ENCODE peak calls at places on chromosomes 12 and 14, in seven cellular contexts. A, I, H, N, E, W and M are unnamed samples. For H3K9me3, the result is how much of the 10 kb centered on the place peaks cover.

GRCh38 chr14:22039938-22040780 is 366.5 kb upstream of the OR4E1 start:
- DNase-seq in A (no peak), I (no peak), H (no peak), N (peak), E (peak), W (no peak), M (peak)

GRCh38 chr14:52960627-52961026 is 9.8 kb upstream of the FERMT2 start:
- DNase-seq in A (no peak), I (peak), H (no peak), N (no peak), E (peak), W (no peak), M (no peak)

GRCh38 chr12:102740157-102741032 is 176.6 kb downstream of the PAH start:
- DNase-seq in A (no peak), I (no peak), H (peak), N (no peak), E (peak), W (no peak), M (no peak)

GRCh38 chr12:41700940-41701339 is 443.7 kb downstream of the GXYLT1 start:
- DNase-seq in A (no peak), I (no peak), H (no peak), N (no peak), E (no peak), W (no peak), M (no peak)

GRCh38 chr14:31592122-31592521 is 30.9 kb downstream of the NUBPL start:
- DNase-seq in A (no peak), I (no peak), H (no peak), N (no peak), E (no peak), W (no peak), M (no peak)

GRCh38 chr14:57749267-57749666 is 116.6 kb downstream of the SLC35F4 start:
- DNase-seq in A (no peak), I (no peak), H (no peak), N (no peak), E (peak), W (no peak), M (no peak)

GRCh38 chr12:19525236-19525635 is 85.9 kb downstream of the AEBP2 start:
- DNase-seq in A (no peak), I (no peak), H (no peak), N (no peak), E (no peak), W (no peak), M (no peak)

GRCh38 chr12:79151956-79152355 is 287.4 kb downstream of the SYT1 start:
- DNase-seq in A (no peak), I (no peak), H (peak), N (no peak), E (no peak), W (no peak), M (no peak)

GRCh38 chr14:76546426-76547221 is 170.7 kb downstream of the ESRRB start:
- DNase-seq in A (no peak), I (no peak), H (no peak), N (no peak), E (peak), W (no peak), M (no peak)

GRCh38 chr12:123931686-123932321 is 40.8 kb downstream of the CCDC92 start:
- DNase-seq in A (no peak), I (peak), H (no peak), N (peak), E (no peak), W (no peak), M (peak)

GRCh38 chr14:58826845-58827686 is 189.3 kb downstream of the DACT1 start:
- DNase-seq in A (no peak), I (no peak), H (no peak), N (no peak), E (peak), W (no peak), M (no peak)

GRCh38 chr14:66163023-66163422 is 323.1 kb upstream of the CCDC196 start:
- DNase-seq in A (no peak), I (no peak), H (no peak), N (no peak), E (no peak), W (no peak), M (no peak)

GRCh38 chr12:6120796-6121473 is 3.5 kb downstream of the VWF start:
- DNase-seq in A (no peak), I (no peak), H (no peak), N (no peak), E (no peak), W (no peak), M (no peak)

GRCh38 chr12:6123258-6123657 is 1.2 kb downstream of the VWF start:
- DNase-seq in A (no peak), I (no peak), H (no peak), N (no peak), E (no peak), W (no peak), M (no peak)

GRCh38 chr12:6122211-6122610 is 2.3 kb downstream of the VWF start:
- DNase-seq in A (no peak), I (no peak), H (no peak), N (no peak), E (no peak), W (no peak), M (no peak)

GRCh38 chr12:6118891-6119568 is 5.4 kb downstream of the VWF start:
- DNase-seq in A (no peak), I (no peak), H (no peak), N (no peak), E (no peak), W (no peak), M (no peak)

DNA sequence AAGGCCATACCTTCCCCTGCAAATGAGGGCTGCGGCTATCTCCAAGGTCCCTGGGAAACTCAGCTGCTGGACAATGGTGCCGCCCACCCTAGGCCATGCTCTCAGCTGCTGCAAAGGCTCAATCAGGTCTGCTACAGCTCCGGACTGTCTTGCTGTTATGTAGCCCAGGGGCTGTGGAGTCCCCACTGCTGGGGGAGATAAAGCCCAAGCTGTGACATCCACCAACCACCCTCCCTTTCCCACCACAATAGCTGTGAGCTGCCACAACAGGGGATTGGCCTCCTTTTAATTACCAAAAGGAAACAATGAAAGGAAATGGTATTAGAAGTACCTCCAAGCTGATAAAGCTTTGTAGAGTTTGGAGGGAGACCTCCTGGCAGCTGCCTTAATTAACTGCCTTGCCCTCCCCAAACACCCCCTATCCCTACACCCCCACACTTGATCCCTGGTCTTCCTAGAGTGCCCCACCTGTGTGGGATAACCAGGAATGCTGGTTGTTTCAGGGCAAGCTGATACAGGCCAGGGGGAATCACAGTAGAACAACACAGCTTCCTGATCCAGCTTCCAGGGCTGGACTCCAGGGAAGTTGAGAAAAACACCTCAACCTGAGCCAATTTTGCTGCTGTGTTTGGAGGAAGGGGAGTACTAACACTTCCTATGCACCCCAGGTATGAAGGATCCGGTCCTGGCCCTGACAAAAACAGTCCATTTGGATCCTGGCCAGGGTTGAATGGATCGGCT is at the start of gene VWF:
- DNase-seq in A (no peak), I (no peak), H (no peak), N (no peak), E (no peak), W (no peak), M (no peak)
- H3K4me3 ChIP-seq in A (peak), I (no peak), H (no peak), N (no peak), E (no peak), W (peak), M (no peak)

GRCh38 chr12:54044425-54045093 is 9.1 kb upstream of the HOXC4 start:
- DNase-seq in A (no peak), I (no peak), H (no peak), N (no peak), E (no peak), W (no peak), M (no peak)
- H3K9me3 ChIP-seq in A (under half), I (under half), H (under half), N (under half), E (under half), W (under half), M (under half)

GRCh38 chr12:57164454-57164853 is 17.0 kb upstream of the LRP1-AS start:
- DNase-seq in A (no peak), I (no peak), H (no peak), N (no peak), E (no peak), W (no peak), M (no peak)

GRCh38 chr12:57162541-57163125 is 15.2 kb upstream of the LRP1-AS start:
- DNase-seq in A (no peak), I (no peak), H (no peak), N (no peak), E (no peak), W (no peak), M (no peak)

GRCh38 chr12:57165741-57166140 is 18.3 kb upstream of the LRP1-AS start:
- DNase-seq in A (no peak), I (no peak), H (no peak), N (peak), E (peak), W (no peak), M (no peak)

GRCh38 chr12:57166971-57167371 is 19.6 kb upstream of the LRP1-AS start:
- DNase-seq in A (no peak), I (no peak), H (peak), N (peak), E (peak), W (no peak), M (no peak)

GRCh38 chr12:57164966-57165365 is 17.5 kb upstream of the LRP1-AS start:
- DNase-seq in A (no peak), I (no peak), H (peak), N (no peak), E (no peak), W (no peak), M (no peak)
- H3K27ac ChIP-seq in A (no peak), I (no peak), H (no peak), N (no peak), E (peak), W (no peak), M (no peak)

DNA sequence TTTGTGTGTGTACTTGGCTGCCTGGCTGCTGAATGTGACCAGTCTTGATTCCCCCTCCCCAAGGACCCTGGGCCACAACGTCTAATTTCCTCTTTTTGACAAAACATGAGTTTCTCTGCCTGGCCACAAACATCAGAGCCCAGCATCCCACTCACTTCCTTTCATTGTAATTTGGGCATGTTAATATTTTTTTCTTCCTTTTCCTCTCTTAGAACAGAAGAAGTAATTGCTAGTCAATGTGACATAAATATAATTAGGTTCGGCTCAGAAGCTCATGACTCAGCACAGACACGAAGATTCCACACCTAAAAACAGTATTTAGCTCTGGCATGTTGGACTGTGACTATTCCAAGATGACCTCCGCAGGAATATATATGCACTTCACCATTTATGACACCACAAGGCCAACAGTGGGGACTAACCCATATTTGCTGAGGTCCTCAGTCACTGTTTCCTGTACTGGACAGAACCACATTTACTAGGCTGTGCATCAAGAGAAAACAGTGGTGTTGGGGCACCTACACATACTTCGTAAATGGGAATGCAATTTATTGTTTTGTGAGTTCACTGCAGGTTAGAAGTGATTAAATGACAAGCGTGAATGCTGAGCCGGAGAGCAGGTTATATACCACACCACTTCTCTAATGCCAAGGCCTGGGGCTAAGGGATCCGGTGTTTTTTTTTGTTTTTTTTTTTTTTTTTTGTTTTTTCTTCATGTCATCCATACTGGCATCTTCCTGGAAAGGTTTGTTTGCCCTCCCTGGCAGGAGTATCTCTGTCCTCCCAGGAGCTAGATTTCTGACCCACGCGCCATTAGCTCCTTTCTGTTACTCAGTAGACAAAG is 4.2 kb downstream of the GSG1 start:
- DNase-seq in A (no peak), I (no peak), H (no peak), N (no peak), E (peak), W (no peak), M (no peak)
- H3K4me3 ChIP-seq in A (no peak), I (no peak), H (no peak), N (no peak), E (peak), W (no peak), M (no peak)